ENCODE peak calls at places on chromosomes 2 and 18, in six cellular contexts. One of them, this sample, is unnamed.

GRCh38 chr2:164735309-164735919 is 106.2 kb downstream of the COBLL1 start:
- DNase-seq in progenitor cell of endocrine pancreas: no peak
- DNase-seq in fibroblast of pulmonary artery: no peak
- DNase-seq in pancreas: no peak
- DNase-seq in lower leg skin: no peak
- DNase-seq in hepatocyte: no peak
- DNase-seq in this sample: no peak

GRCh38 chr2:177906041-177906718 is 166.4 kb downstream of the PDE11A start:
- DNase-seq in progenitor cell of endocrine pancreas: peak; percentile 73
- DNase-seq in fibroblast of pulmonary artery: peak; percentile 58
- DNase-seq in pancreas: peak; percentile 74
- DNase-seq in lower leg skin: peak; percentile 19
- DNase-seq in hepatocyte: peak; percentile 75
- DNase-seq in this sample: no peak

GRCh38 chr18:63186934-63187574 is 132.5 kb downstream of the BCL2 start:
- DNase-seq in progenitor cell of endocrine pancreas: no peak
- DNase-seq in fibroblast of pulmonary artery: no peak
- DNase-seq in pancreas: no peak
- DNase-seq in lower leg skin: no peak
- DNase-seq in hepatocyte: no peak
- DNase-seq in this sample: no peak

GRCh38 chr2:179338681-179339080 is 74.0 kb upstream of the SESTD1 start:
- DNase-seq in progenitor cell of endocrine pancreas: no peak
- DNase-seq in fibroblast of pulmonary artery: peak; percentile 46
- DNase-seq in pancreas: no peak
- DNase-seq in lower leg skin: no peak
- DNase-seq in hepatocyte: no peak
- DNase-seq in this sample: no peak

GRCh38 chr2:47631840-47632398 is 151.0 kb upstream of the MSH6 start:
- DNase-seq in progenitor cell of endocrine pancreas: no peak
- DNase-seq in fibroblast of pulmonary artery: peak; percentile 45
- DNase-seq in pancreas: no peak
- DNase-seq in lower leg skin: peak; percentile 23
- DNase-seq in hepatocyte: peak; percentile 81
- DNase-seq in this sample: no peak

GRCh38 chr2:25250331-25251031 is 82.1 kb upstream of the POMC start:
- DNase-seq in progenitor cell of endocrine pancreas: no peak
- DNase-seq in fibroblast of pulmonary artery: peak; percentile 56
- DNase-seq in pancreas: no peak
- DNase-seq in lower leg skin: no peak
- DNase-seq in hepatocyte: peak; percentile 49
- DNase-seq in this sample: no peak

GRCh38 chr2:124874676-124875075 is 849.6 kb downstream of the CNTNAP5 start:
- DNase-seq in progenitor cell of endocrine pancreas: no peak
- DNase-seq in fibroblast of pulmonary artery: no peak
- DNase-seq in pancreas: no peak
- DNase-seq in lower leg skin: no peak
- DNase-seq in hepatocyte: no peak
- DNase-seq in this sample: no peak

GRCh38 chr2:99926986-99927385 is 215.4 kb downstream of the AFF3 start:
- DNase-seq in progenitor cell of endocrine pancreas: no peak
- DNase-seq in fibroblast of pulmonary artery: no peak
- DNase-seq in pancreas: no peak
- DNase-seq in lower leg skin: no peak
- DNase-seq in hepatocyte: no peak
- DNase-seq in this sample: no peak

GRCh38 chr18:957829-958228 is 53.2 kb downstream of the ADCYAP1 start:
- DNase-seq in progenitor cell of endocrine pancreas: no peak
- DNase-seq in fibroblast of pulmonary artery: no peak
- DNase-seq in pancreas: no peak
- DNase-seq in lower leg skin: no peak
- DNase-seq in hepatocyte: no peak
- DNase-seq in this sample: no peak

GRCh38 chr2:109305494-109306187 is 176.6 kb downstream of the SH3RF3 start:
- DNase-seq in progenitor cell of endocrine pancreas: no peak
- DNase-seq in fibroblast of pulmonary artery: no peak
- DNase-seq in pancreas: no peak
- DNase-seq in lower leg skin: no peak
- DNase-seq in hepatocyte: no peak
- DNase-seq in this sample: no peak

GRCh38 chr2:200383380-200384110 is 77.1 kb downstream of the SPATS2L start:
- DNase-seq in progenitor cell of endocrine pancreas: no peak
- DNase-seq in fibroblast of pulmonary artery: peak; percentile 80
- DNase-seq in pancreas: no peak
- DNase-seq in lower leg skin: no peak
- DNase-seq in hepatocyte: no peak
- DNase-seq in this sample: no peak

GRCh38 chr18:11655605-11655932 is 33.5 kb upstream of the GNAL start:
- DNase-seq in progenitor cell of endocrine pancreas: no peak
- DNase-seq in fibroblast of pulmonary artery: no peak
- DNase-seq in pancreas: no peak
- DNase-seq in lower leg skin: no peak
- DNase-seq in hepatocyte: no peak
- DNase-seq in this sample: no peak
- TF ChIP-seq CTCF in progenitor cell of endocrine pancreas: no peak
- TF ChIP-seq CTCF in fibroblast of pulmonary artery: no peak
- TF ChIP-seq CTCF in pancreas: no peak
- TF ChIP-seq CTCF in lower leg skin: no peak
- TF ChIP-seq CTCF in hepatocyte: no peak
- TF ChIP-seq CTCF in this sample: no peak

GRCh38 chr2:196845371-196845770 is 36.2 kb upstream of the C2orf66 start:
- DNase-seq in progenitor cell of endocrine pancreas: no peak
- DNase-seq in fibroblast of pulmonary artery: no peak
- DNase-seq in pancreas: no peak
- DNase-seq in lower leg skin: no peak
- DNase-seq in hepatocyte: no peak
- DNase-seq in this sample: no peak

GRCh38 chr2:196846295-196846694 is 37.1 kb upstream of the C2orf66 start:
- DNase-seq in progenitor cell of endocrine pancreas: no peak
- DNase-seq in fibroblast of pulmonary artery: no peak
- DNase-seq in pancreas: no peak
- DNase-seq in lower leg skin: no peak
- DNase-seq in hepatocyte: no peak
- DNase-seq in this sample: no peak

GRCh38 chr2:196851068-196851467 is 41.9 kb upstream of the C2orf66 start:
- DNase-seq in progenitor cell of endocrine pancreas: no peak
- DNase-seq in fibroblast of pulmonary artery: no peak
- DNase-seq in pancreas: no peak
- DNase-seq in lower leg skin: no peak
- DNase-seq in hepatocyte: no peak
- DNase-seq in this sample: no peak

GRCh38 chr2:196853301-196854087 is 44.3 kb upstream of the C2orf66 start:
- DNase-seq in progenitor cell of endocrine pancreas: no peak
- DNase-seq in fibroblast of pulmonary artery: no peak
- DNase-seq in pancreas: no peak
- DNase-seq in lower leg skin: no peak
- DNase-seq in hepatocyte: no peak
- DNase-seq in this sample: no peak

GRCh38 chr2:196849895-196850294 is 40.7 kb upstream of the C2orf66 start:
- DNase-seq in progenitor cell of endocrine pancreas: no peak
- DNase-seq in fibroblast of pulmonary artery: peak; percentile 64
- DNase-seq in pancreas: peak; percentile 12
- DNase-seq in lower leg skin: no peak
- DNase-seq in hepatocyte: peak; percentile 13
- DNase-seq in this sample: no peak
- TF ChIP-seq CTCF in progenitor cell of endocrine pancreas: peak; percentile 32
- TF ChIP-seq CTCF in fibroblast of pulmonary artery: peak; percentile 59
- TF ChIP-seq CTCF in pancreas: no peak
- TF ChIP-seq CTCF in lower leg skin: no peak
- TF ChIP-seq CTCF in hepatocyte: peak; percentile 29
- TF ChIP-seq CTCF in this sample: peak; percentile 42

DNA sequence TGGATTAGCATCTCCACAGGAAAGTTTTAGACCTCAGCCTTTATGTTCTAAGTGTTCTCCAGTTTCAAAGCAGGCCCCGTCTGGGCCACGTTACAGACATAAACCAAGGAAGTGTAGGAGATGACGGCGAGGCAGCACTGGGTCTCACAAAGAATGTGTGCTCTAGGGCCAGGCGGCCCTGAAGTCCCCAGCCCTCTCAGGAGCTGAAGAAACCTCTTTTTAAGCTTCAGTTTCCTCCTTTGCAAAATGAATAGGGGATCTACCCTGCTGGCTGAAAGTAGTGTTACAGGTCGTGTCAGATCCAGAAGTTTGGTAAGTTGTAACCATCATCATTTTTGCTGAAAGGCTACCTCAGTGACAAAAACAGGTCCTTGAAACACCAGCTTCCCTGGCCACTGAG is 81.7 kb downstream of the SPRED2 start:
- DNase-seq in progenitor cell of endocrine pancreas: no peak
- DNase-seq in fibroblast of pulmonary artery: no peak
- DNase-seq in pancreas: no peak
- DNase-seq in lower leg skin: no peak
- DNase-seq in hepatocyte: no peak
- DNase-seq in this sample: no peak
- TF ChIP-seq CTCF in progenitor cell of endocrine pancreas: peak; percentile 46
- TF ChIP-seq CTCF in fibroblast of pulmonary artery: peak; percentile 44
- TF ChIP-seq CTCF in pancreas: no peak
- TF ChIP-seq CTCF in lower leg skin: no peak
- TF ChIP-seq CTCF in hepatocyte: peak; percentile 23
- TF ChIP-seq CTCF in this sample: no peak

GRCh38 chr2:207320381-207321159 is 154.8 kb upstream of the KLF7 start:
- DNase-seq in progenitor cell of endocrine pancreas: no peak
- DNase-seq in fibroblast of pulmonary artery: no peak
- DNase-seq in pancreas: no peak
- DNase-seq in lower leg skin: no peak
- DNase-seq in hepatocyte: no peak
- DNase-seq in this sample: no peak
- TF ChIP-seq CTCF in progenitor cell of endocrine pancreas: no peak
- TF ChIP-seq CTCF in fibroblast of pulmonary artery: no peak
- TF ChIP-seq CTCF in pancreas: no peak
- TF ChIP-seq CTCF in lower leg skin: no peak
- TF ChIP-seq CTCF in hepatocyte: no peak
- TF ChIP-seq CTCF in this sample: no peak

DNA sequence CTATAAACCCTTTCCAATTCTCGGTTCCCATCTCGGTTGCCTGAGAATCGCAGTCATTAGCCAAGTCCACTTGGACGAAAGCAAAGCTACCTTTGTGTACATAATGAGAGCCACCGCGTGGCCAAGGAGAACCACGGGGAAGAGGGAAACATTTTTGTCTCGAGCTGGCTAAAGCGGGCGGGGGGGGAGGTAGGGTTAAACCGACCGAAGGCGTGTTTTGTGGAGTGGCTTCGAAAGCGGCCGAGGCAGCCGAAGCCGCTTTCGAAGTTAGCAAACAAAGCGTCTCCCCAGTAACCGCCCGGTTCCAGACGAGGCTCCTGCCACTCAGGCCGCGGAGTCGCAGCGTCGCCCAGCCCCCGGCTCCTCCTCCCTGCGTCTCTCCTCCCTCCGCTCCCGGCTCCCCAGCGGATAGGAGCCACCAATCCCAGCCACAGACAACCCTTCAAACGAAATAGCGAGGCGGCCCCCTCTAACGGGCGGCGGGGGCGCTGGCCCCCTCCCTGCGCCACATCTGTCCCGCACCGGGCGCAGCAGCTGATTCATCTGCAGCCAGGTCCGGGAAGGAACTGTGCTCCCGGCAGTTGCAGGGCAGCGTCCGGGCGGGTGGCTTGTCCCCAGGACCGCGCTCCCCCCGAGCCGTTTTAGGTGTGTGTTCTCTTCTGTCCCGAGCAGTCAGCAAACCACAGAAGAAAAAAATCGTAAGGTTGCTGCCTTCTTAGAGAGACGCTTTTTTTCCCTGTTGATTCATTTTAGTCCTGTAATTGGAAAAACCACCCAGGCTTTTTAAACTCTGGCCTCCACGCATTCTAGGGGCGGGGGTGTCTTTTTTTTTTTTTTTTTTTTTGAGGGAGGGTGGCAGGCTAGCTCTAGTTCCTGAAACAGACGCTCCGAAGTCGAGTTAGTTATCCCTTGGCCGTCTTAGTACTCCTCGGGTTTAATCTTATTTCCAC is 1.8 kb upstream of the TGIF1 start:
- DNase-seq in progenitor cell of endocrine pancreas: peak; percentile 90
- DNase-seq in fibroblast of pulmonary artery: peak; percentile 98
- DNase-seq in pancreas: peak; percentile 94
- DNase-seq in lower leg skin: peak; percentile 94
- DNase-seq in hepatocyte: peak; percentile 98
- DNase-seq in this sample: peak; percentile 67
- TF ChIP-seq CTCF in progenitor cell of endocrine pancreas: peak; percentile 24
- TF ChIP-seq CTCF in fibroblast of pulmonary artery: peak; percentile 4
- TF ChIP-seq CTCF in pancreas: no peak
- TF ChIP-seq CTCF in lower leg skin: no peak
- TF ChIP-seq CTCF in hepatocyte: peak; percentile 23
- TF ChIP-seq CTCF in this sample: peak; percentile 3

DNA sequence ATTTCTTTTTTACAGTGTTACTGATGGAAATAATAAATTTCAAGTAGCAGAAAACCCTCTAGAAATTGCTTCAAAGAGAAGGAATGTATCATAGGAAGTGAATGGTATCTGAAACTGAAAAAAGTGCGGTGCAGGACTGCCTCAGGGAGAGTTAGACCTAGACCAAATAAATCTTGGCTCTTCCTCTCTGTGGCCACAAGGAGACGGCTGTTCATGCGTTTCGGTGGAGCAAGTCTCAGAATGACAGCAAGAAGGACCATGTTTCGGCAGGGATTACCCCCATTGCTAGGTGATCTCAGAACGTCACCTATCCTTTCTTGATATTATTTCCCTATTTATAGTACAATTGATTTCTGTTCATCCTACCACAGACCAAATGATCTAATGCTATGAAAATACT is 522.3 kb downstream of the SOX11 start:
- DNase-seq in progenitor cell of endocrine pancreas: no peak
- DNase-seq in fibroblast of pulmonary artery: no peak
- DNase-seq in pancreas: no peak
- DNase-seq in lower leg skin: no peak
- DNase-seq in hepatocyte: no peak
- DNase-seq in this sample: no peak
- TF ChIP-seq CTCF in progenitor cell of endocrine pancreas: peak; percentile 33
- TF ChIP-seq CTCF in fibroblast of pulmonary artery: no peak
- TF ChIP-seq CTCF in pancreas: no peak
- TF ChIP-seq CTCF in lower leg skin: no peak
- TF ChIP-seq CTCF in hepatocyte: no peak
- TF ChIP-seq CTCF in this sample: no peak

GRCh38 chr2:10303634-10304378 is 1.1 kb downstream of the HPCAL1 start:
- DNase-seq in progenitor cell of endocrine pancreas: peak; percentile 48
- DNase-seq in fibroblast of pulmonary artery: peak; percentile 45
- DNase-seq in pancreas: peak; percentile 53
- DNase-seq in lower leg skin: no peak
- DNase-seq in hepatocyte: peak; percentile 77
- DNase-seq in this sample: no peak
- TF ChIP-seq CTCF in progenitor cell of endocrine pancreas: peak; percentile 38
- TF ChIP-seq CTCF in fibroblast of pulmonary artery: no peak
- TF ChIP-seq CTCF in pancreas: no peak
- TF ChIP-seq CTCF in lower leg skin: no peak
- TF ChIP-seq CTCF in hepatocyte: peak; percentile 37
- TF ChIP-seq CTCF in this sample: peak; percentile 5

This sample was measured in D721Med.